ENCODE peak calls at places on chromosomes 6 and 20, in eight cellular contexts. One of them, this sample, is unnamed.

GRCh38 chr20:1632228-1632577 is 12.4 kb upstream of the SIRPB1 start:
- DNase-seq in progenitor cell of endocrine pancreas: no peak
- DNase-seq in body of pancreas: no peak
- DNase-seq in omental fat pad: no peak
- DNase-seq in kidney: no peak
- DNase-seq in breast epithelium: no peak
- DNase-seq in endothelial cell: no peak
- DNase-seq in CD8-positive, alpha-beta T cell: no peak
- DNase-seq in this sample: no peak

GRCh38 chr6:130632897-130633296 is 194.3 kb upstream of the SMLR1 start:
- DNase-seq in endothelial cell: no peak
- DNase-seq in progenitor cell of endocrine pancreas: no peak
- DNase-seq in body of pancreas: no peak
- DNase-seq in CD8-positive, alpha-beta T cell: no peak
- DNase-seq in kidney: no peak
- DNase-seq in breast epithelium: no peak
- DNase-seq in omental fat pad: no peak
- DNase-seq in this sample: no peak

GRCh38 chr6:166395778-166396177 is 13.0 kb upstream of the MPC1 start:
- DNase-seq in endothelial cell: no peak
- DNase-seq in progenitor cell of endocrine pancreas: no peak
- DNase-seq in body of pancreas: no peak
- DNase-seq in CD8-positive, alpha-beta T cell: no peak
- DNase-seq in breast epithelium: no peak
- DNase-seq in kidney: no peak
- DNase-seq in omental fat pad: no peak
- DNase-seq in this sample: no peak

GRCh38 chr6:21666200-21666671 is 72.7 kb downstream of the SOX4 start:
- DNase-seq in CD8-positive, alpha-beta T cell: no peak
- DNase-seq in breast epithelium: peak
- DNase-seq in omental fat pad: no peak
- DNase-seq in progenitor cell of endocrine pancreas: peak
- DNase-seq in endothelial cell: peak
- DNase-seq in body of pancreas: peak
- DNase-seq in kidney: peak
- DNase-seq in this sample: no peak

GRCh38 chr6:16669227-16669626 is 92.0 kb downstream of the ATXN1 start:
- DNase-seq in breast epithelium: no peak
- DNase-seq in body of pancreas: no peak
- DNase-seq in progenitor cell of endocrine pancreas: no peak
- DNase-seq in omental fat pad: no peak
- DNase-seq in kidney: no peak
- DNase-seq in endothelial cell: no peak
- DNase-seq in CD8-positive, alpha-beta T cell: peak
- DNase-seq in this sample: peak

GRCh38 chr6:56246941-56247653 is at the start of gene COL21A1:
- DNase-seq in omental fat pad: no peak
- DNase-seq in CD8-positive, alpha-beta T cell: no peak
- DNase-seq in body of pancreas: peak
- DNase-seq in kidney: peak
- DNase-seq in endothelial cell: peak
- DNase-seq in progenitor cell of endocrine pancreas: peak
- DNase-seq in breast epithelium: no peak
- DNase-seq in this sample: no peak

GRCh38 chr6:17088091-17088611 is 13.7 kb upstream of the STMND1 start:
- DNase-seq in body of pancreas: no peak
- DNase-seq in omental fat pad: no peak
- DNase-seq in breast epithelium: no peak
- DNase-seq in kidney: no peak
- DNase-seq in endothelial cell: no peak
- DNase-seq in progenitor cell of endocrine pancreas: no peak
- DNase-seq in CD8-positive, alpha-beta T cell: no peak
- DNase-seq in this sample: no peak

GRCh38 chr6:105179244-105180065 is at the start of gene POPDC3:
- DNase-seq in kidney: no peak
- DNase-seq in endothelial cell: peak
- DNase-seq in progenitor cell of endocrine pancreas: peak
- DNase-seq in omental fat pad: no peak
- DNase-seq in breast epithelium: no peak
- DNase-seq in body of pancreas: no peak
- DNase-seq in CD8-positive, alpha-beta T cell: no peak
- DNase-seq in this sample: peak

GRCh38 chr6:159203304-159204005 is 34.3 kb downstream of the FNDC1 start:
- DNase-seq in CD8-positive, alpha-beta T cell: no peak
- DNase-seq in body of pancreas: no peak
- DNase-seq in endothelial cell: no peak
- DNase-seq in breast epithelium: no peak
- DNase-seq in omental fat pad: no peak
- DNase-seq in progenitor cell of endocrine pancreas: no peak
- DNase-seq in kidney: no peak
- DNase-seq in this sample: peak

GRCh38 chr6:52020961-52021570 is 66.3 kb downstream of the PKHD1 start:
- DNase-seq in breast epithelium: no peak
- DNase-seq in kidney: no peak
- DNase-seq in body of pancreas: no peak
- DNase-seq in omental fat pad: no peak
- DNase-seq in endothelial cell: no peak
- DNase-seq in CD8-positive, alpha-beta T cell: no peak
- DNase-seq in progenitor cell of endocrine pancreas: no peak
- DNase-seq in this sample: peak

GRCh38 chr6:161029195-161029809 is 37.7 kb downstream of the MAP3K4 start:
- DNase-seq in omental fat pad: no peak
- DNase-seq in progenitor cell of endocrine pancreas: no peak
- DNase-seq in CD8-positive, alpha-beta T cell: no peak
- DNase-seq in breast epithelium: no peak
- DNase-seq in endothelial cell: no peak
- DNase-seq in body of pancreas: no peak
- DNase-seq in kidney: no peak
- DNase-seq in this sample: peak

DNA sequence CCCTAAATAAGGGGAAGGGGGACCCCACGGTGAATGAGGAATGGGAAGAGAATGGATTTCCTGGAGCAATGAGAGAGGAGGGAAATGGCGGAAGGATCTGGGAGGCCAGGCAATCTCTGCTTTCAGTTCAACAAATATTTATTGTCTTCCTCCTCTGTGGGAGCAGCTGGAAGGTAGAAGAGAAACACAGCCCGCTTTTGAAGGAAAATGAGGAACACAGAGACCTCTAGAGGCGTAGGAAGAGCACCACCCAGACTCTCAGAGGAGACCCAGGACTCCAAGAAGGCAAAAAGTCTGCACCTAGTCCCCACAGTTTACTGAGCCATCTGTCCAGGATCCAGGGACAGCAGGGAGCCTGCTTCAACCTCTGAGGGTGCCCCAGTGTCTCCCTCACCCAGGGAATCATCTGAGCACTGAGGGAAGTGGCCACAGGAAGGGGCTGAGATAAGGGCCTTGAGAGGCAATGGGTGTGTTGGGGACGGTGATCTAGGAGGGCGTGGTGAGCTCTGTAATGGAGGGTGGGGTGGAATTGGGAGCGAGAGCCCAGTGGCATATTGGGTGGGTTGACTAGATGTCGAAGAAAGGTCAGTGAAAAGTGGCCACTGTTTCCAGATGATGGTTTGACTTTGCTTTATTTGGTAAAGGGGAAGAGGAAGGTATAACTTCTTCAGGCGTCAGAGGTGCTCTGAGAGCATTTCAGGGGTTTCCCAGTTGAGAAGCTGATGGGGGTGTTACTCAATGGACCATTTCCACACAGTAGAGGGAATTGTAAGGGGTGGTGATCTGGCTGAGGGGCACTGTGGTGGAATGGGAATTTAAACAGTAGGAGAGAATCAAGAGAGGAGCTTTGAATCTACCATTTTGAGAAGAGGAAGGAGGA is 610 bp downstream of the PSORS1C1 start:
- DNase-seq in progenitor cell of endocrine pancreas: no peak
- DNase-seq in endothelial cell: no peak
- DNase-seq in breast epithelium: no peak
- DNase-seq in CD8-positive, alpha-beta T cell: no peak
- DNase-seq in omental fat pad: no peak
- DNase-seq in kidney: peak
- DNase-seq in body of pancreas: no peak
- DNase-seq in this sample: peak
- TF ChIP-seq CTCF in progenitor cell of endocrine pancreas: no peak
- TF ChIP-seq CTCF in endothelial cell: no peak
- TF ChIP-seq CTCF in breast epithelium: no peak
- TF ChIP-seq CTCF in CD8-positive, alpha-beta T cell: no peak
- TF ChIP-seq CTCF in omental fat pad: no peak
- TF ChIP-seq CTCF in kidney: no peak
- TF ChIP-seq CTCF in body of pancreas: no peak
- TF ChIP-seq CTCF in this sample: peak

GRCh38 chr20:12358006-12358654 is 440.4 kb downstream of the BTBD3 start:
- DNase-seq in CD8-positive, alpha-beta T cell: no peak
- DNase-seq in endothelial cell: no peak
- DNase-seq in breast epithelium: no peak
- DNase-seq in omental fat pad: no peak
- DNase-seq in body of pancreas: no peak
- DNase-seq in progenitor cell of endocrine pancreas: no peak
- DNase-seq in kidney: no peak
- DNase-seq in this sample: no peak
- TF ChIP-seq CTCF in CD8-positive, alpha-beta T cell: no peak
- TF ChIP-seq CTCF in endothelial cell: peak
- TF ChIP-seq CTCF in breast epithelium: no peak
- TF ChIP-seq CTCF in omental fat pad: no peak
- TF ChIP-seq CTCF in body of pancreas: no peak
- TF ChIP-seq CTCF in progenitor cell of endocrine pancreas: peak
- TF ChIP-seq CTCF in kidney: peak
- TF ChIP-seq CTCF in this sample: no peak

DNA sequence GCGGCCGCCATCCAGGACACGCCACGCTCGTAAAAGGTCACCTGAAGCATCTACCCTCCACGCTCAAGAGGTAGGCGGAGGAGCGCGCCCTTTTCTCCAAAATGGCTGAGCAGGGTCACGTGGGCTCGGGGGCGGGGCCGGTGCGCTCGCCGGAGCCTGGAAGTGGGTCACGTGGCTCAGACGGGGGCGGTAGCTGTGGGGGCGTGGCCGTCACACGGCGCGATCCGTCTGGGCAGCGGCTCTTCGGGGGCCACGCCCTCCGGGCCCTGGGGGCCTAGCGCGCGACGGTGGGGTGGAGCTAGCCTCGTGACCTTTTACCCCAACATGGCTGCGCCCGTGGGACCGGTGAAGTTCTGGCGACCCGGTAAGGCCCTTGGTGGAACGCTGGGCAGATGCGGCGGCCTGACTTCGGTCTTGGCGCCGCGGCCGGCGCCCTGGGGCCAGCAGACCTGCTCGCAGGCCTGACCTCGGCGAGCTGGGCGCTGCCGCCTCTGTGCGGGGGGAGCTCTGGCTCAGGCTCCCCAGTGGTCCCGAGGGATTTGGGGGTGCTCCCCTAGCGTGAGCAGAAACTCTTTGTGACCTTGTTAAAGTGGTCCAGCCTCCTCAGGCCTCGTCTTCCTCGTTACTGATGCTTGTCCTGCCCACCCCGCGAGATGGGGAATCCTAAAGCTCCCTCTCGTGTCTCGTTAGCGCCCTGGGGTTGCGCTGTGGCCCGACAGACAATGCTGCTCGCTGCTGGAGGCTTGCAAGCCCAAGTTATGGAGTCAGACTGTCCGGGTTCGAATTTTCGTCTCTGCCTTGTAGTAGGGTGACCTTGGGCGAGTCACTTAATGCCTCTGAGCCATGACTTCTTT is at the start of gene DHX35:
- DNase-seq in kidney: peak
- DNase-seq in CD8-positive, alpha-beta T cell: peak
- DNase-seq in omental fat pad: peak
- DNase-seq in progenitor cell of endocrine pancreas: peak
- DNase-seq in endothelial cell: peak
- DNase-seq in breast epithelium: peak
- DNase-seq in body of pancreas: peak
- DNase-seq in this sample: peak
- TF ChIP-seq CTCF in kidney: peak
- TF ChIP-seq CTCF in CD8-positive, alpha-beta T cell: no peak
- TF ChIP-seq CTCF in omental fat pad: no peak
- TF ChIP-seq CTCF in progenitor cell of endocrine pancreas: peak
- TF ChIP-seq CTCF in endothelial cell: no peak
- TF ChIP-seq CTCF in breast epithelium: no peak
- TF ChIP-seq CTCF in body of pancreas: no peak
- TF ChIP-seq CTCF in this sample: peak

GRCh38 chr6:34522740-34523139 is 33.4 kb downstream of the SPDEF start:
- DNase-seq in body of pancreas: peak
- DNase-seq in endothelial cell: no peak
- DNase-seq in omental fat pad: no peak
- DNase-seq in kidney: peak
- DNase-seq in CD8-positive, alpha-beta T cell: no peak
- DNase-seq in progenitor cell of endocrine pancreas: no peak
- DNase-seq in breast epithelium: no peak
- DNase-seq in this sample: no peak

GRCh38 chr6:34519971-34520644 is 36.0 kb downstream of the SPDEF start:
- DNase-seq in CD8-positive, alpha-beta T cell: no peak
- DNase-seq in endothelial cell: no peak
- DNase-seq in breast epithelium: no peak
- DNase-seq in omental fat pad: no peak
- DNase-seq in progenitor cell of endocrine pancreas: no peak
- DNase-seq in body of pancreas: peak
- DNase-seq in kidney: no peak
- DNase-seq in this sample: no peak

GRCh38 chr6:34518669-34519365 is 37.3 kb downstream of the SPDEF start:
- DNase-seq in breast epithelium: no peak
- DNase-seq in body of pancreas: no peak
- DNase-seq in kidney: peak
- DNase-seq in endothelial cell: no peak
- DNase-seq in CD8-positive, alpha-beta T cell: no peak
- DNase-seq in omental fat pad: no peak
- DNase-seq in progenitor cell of endocrine pancreas: no peak
- DNase-seq in this sample: no peak

GRCh38 chr6:34521463-34522288 is 34.5 kb downstream of the SPDEF start:
- DNase-seq in progenitor cell of endocrine pancreas: no peak
- DNase-seq in omental fat pad: no peak
- DNase-seq in endothelial cell: no peak
- DNase-seq in breast epithelium: no peak
- DNase-seq in CD8-positive, alpha-beta T cell: no peak
- DNase-seq in body of pancreas: peak
- DNase-seq in kidney: peak
- DNase-seq in this sample: no peak

DNA sequence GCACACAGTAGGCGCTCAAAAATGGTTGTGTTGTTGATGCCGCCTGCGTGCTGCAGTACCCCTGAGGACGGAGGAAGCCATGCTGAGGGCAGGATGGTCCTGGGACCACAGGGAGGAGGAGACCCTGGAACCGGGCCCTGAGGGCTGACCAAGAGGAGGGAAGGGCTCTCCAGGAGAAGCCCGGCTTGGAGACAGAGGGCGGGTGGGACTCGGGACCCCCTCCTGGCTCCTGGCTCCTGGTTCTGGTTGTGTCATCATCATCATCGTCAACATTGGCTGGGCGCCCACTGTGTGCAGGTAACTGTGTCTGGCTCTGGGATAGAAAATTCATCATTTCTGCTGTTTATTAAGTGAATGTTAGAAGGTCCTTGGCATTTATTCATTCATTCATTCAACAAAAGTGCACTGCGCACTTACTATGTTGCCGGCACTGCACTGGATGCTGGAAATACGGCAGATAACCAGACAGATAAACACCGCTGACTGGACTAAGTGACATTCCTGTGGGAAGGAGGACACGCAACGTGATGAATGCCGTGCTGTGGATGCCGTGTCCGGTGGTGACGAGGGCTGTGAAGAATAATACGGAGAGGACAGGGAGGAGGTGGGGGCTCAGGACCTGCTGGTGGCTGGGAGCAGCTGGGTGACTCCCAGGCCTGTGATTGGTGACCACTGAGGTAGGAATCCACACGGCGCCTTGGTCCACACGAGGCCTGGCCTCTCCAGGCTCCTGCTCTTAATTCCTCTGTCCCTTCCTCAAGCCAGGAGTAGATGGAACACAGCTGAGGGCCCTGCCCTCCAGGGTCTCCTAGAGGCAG is 35.3 kb downstream of the SPDEF start:
- DNase-seq in kidney: no peak
- DNase-seq in CD8-positive, alpha-beta T cell: no peak
- DNase-seq in endothelial cell: no peak
- DNase-seq in breast epithelium: no peak
- DNase-seq in omental fat pad: no peak
- DNase-seq in body of pancreas: peak
- DNase-seq in progenitor cell of endocrine pancreas: no peak
- DNase-seq in this sample: no peak
- TF ChIP-seq CTCF in kidney: no peak
- TF ChIP-seq CTCF in CD8-positive, alpha-beta T cell: no peak
- TF ChIP-seq CTCF in endothelial cell: no peak
- TF ChIP-seq CTCF in breast epithelium: no peak
- TF ChIP-seq CTCF in omental fat pad: no peak
- TF ChIP-seq CTCF in body of pancreas: no peak
- TF ChIP-seq CTCF in progenitor cell of endocrine pancreas: no peak
- TF ChIP-seq CTCF in this sample: no peak